ENCODE peak calls at places on chromosomes 1 and 21, in seven cellular contexts. One of them, this sample, is unnamed.
A peak's percentile ranks its signal among the peaks of the same experiment; 100 is the strongest.

GRCh38 chr1:237227507-237227906 is 185.5 kb downstream of the RYR2 start:
- DNase-seq in MM.1S: no peak
- DNase-seq in kidney: no peak
- DNase-seq in spleen: no peak
- DNase-seq in pancreas: no peak
- DNase-seq in GM20000: no peak
- DNase-seq in IMR-90: no peak
- DNase-seq in this sample: no peak

GRCh38 chr1:84164156-84164555 is 20.1 kb downstream of the PRKACB start:
- DNase-seq in GM20000: no peak
- DNase-seq in IMR-90: no peak
- DNase-seq in spleen: no peak
- DNase-seq in kidney: no peak
- DNase-seq in pancreas: no peak
- DNase-seq in MM.1S: no peak
- DNase-seq in this sample: no peak

GRCh38 chr1:206705744-206706297 is 21.1 kb downstream of the MAPKAPK2 start:
- DNase-seq in kidney: no peak
- DNase-seq in IMR-90: no peak
- DNase-seq in GM20000: no peak
- DNase-seq in MM.1S: no peak
- DNase-seq in pancreas: no peak
- DNase-seq in spleen: no peak
- DNase-seq in this sample: no peak

GRCh38 chr21:16420086-16420724 is 690.4 kb downstream of the USP25 start:
- DNase-seq in pancreas: peak; percentile 40
- DNase-seq in IMR-90: peak; percentile 18
- DNase-seq in spleen: no peak
- DNase-seq in MM.1S: no peak
- DNase-seq in kidney: no peak
- DNase-seq in GM20000: no peak
- DNase-seq in this sample: peak; percentile 78

GRCh38 chr1:233010164-233010563 is 59.8 kb downstream of the NTPCR start:
- DNase-seq in GM20000: no peak
- DNase-seq in pancreas: no peak
- DNase-seq in kidney: no peak
- DNase-seq in MM.1S: no peak
- DNase-seq in spleen: no peak
- DNase-seq in IMR-90: peak; percentile 35
- DNase-seq in this sample: no peak

GRCh38 chr1:10764296-10764798 is 32.1 kb downstream of the CASZ1 start:
- DNase-seq in GM20000: no peak
- DNase-seq in MM.1S: no peak
- DNase-seq in kidney: no peak
- DNase-seq in pancreas: no peak
- DNase-seq in spleen: no peak
- DNase-seq in IMR-90: no peak
- DNase-seq in this sample: no peak

GRCh38 chr1:6179564-6180175 is 451 bp downstream of the CHD5 start:
- DNase-seq in GM20000: peak; percentile 28
- DNase-seq in spleen: no peak
- DNase-seq in IMR-90: no peak
- DNase-seq in pancreas: no peak
- DNase-seq in MM.1S: no peak
- DNase-seq in kidney: peak; percentile 57
- DNase-seq in this sample: no peak

GRCh38 chr1:236853916-236854601 is 59.0 kb downstream of the MTR start:
- DNase-seq in pancreas: no peak
- DNase-seq in MM.1S: no peak
- DNase-seq in GM20000: no peak
- DNase-seq in IMR-90: peak; percentile 21
- DNase-seq in spleen: no peak
- DNase-seq in kidney: no peak
- DNase-seq in this sample: no peak

GRCh38 chr1:25616080-25616931 is at the start of gene MAN1C1:
- DNase-seq in IMR-90: peak; percentile 73
- DNase-seq in pancreas: peak; percentile 90
- DNase-seq in GM20000: peak; percentile 98
- DNase-seq in spleen: peak; percentile 95
- DNase-seq in MM.1S: peak; percentile 90
- DNase-seq in kidney: peak; percentile 96
- DNase-seq in this sample: peak; percentile 62

GRCh38 chr21:29114765-29115164 is 15.7 kb upstream of the MAP3K7CL start:
- DNase-seq in spleen: no peak
- DNase-seq in GM20000: no peak
- DNase-seq in kidney: no peak
- DNase-seq in IMR-90: peak; percentile 92
- DNase-seq in MM.1S: no peak
- DNase-seq in pancreas: no peak
- DNase-seq in this sample: peak; percentile 89

GRCh38 chr1:55214214-55214902 is 806 bp downstream of the USP24 start:
- DNase-seq in MM.1S: no peak
- DNase-seq in IMR-90: no peak
- DNase-seq in GM20000: peak; percentile 69
- DNase-seq in spleen: peak; percentile 91
- DNase-seq in kidney: peak; percentile 89
- DNase-seq in pancreas: peak; percentile 55
- DNase-seq in this sample: no peak

GRCh38 chr1:55826413-55827080 is 611.4 kb upstream of the USP24 start:
- DNase-seq in kidney: no peak
- DNase-seq in MM.1S: no peak
- DNase-seq in pancreas: no peak
- DNase-seq in IMR-90: peak; percentile 24
- DNase-seq in GM20000: no peak
- DNase-seq in spleen: no peak
- DNase-seq in this sample: no peak

GRCh38 chr21:45142469-45142868 is 68.1 kb downstream of the ADARB1 start:
- DNase-seq in kidney: no peak
- DNase-seq in IMR-90: peak; percentile 84
- DNase-seq in pancreas: no peak
- DNase-seq in spleen: no peak
- DNase-seq in GM20000: no peak
- DNase-seq in MM.1S: no peak
- DNase-seq in this sample: peak; percentile 29

GRCh38 chr1:42259059-42259738 is 75.8 kb downstream of the FOXJ3 start:
- DNase-seq in IMR-90: peak; percentile 74
- DNase-seq in kidney: no peak
- DNase-seq in MM.1S: no peak
- DNase-seq in pancreas: no peak
- DNase-seq in spleen: no peak
- DNase-seq in GM20000: peak; percentile 34
- DNase-seq in this sample: no peak

GRCh38 chr1:11057477-11057876 is 2.3 kb downstream of the SRM start:
- DNase-seq in IMR-90: no peak
- DNase-seq in MM.1S: no peak
- DNase-seq in GM20000: no peak
- DNase-seq in kidney: no peak
- DNase-seq in pancreas: no peak
- DNase-seq in spleen: no peak
- DNase-seq in this sample: no peak

GRCh38 chr1:27979151-27979858 is 19.5 kb downstream of the XKR8 start:
- DNase-seq in pancreas: no peak
- DNase-seq in GM20000: peak; percentile 40
- DNase-seq in kidney: no peak
- DNase-seq in IMR-90: peak; percentile 81
- DNase-seq in MM.1S: peak; percentile 52
- DNase-seq in spleen: no peak
- DNase-seq in this sample: peak; percentile 74

GRCh38 chr1:5936621-5937372 is 55.4 kb downstream of the NPHP4 start:
- DNase-seq in pancreas: no peak
- DNase-seq in GM20000: no peak
- DNase-seq in kidney: no peak
- DNase-seq in spleen: no peak
- DNase-seq in IMR-90: no peak
- DNase-seq in MM.1S: no peak
- DNase-seq in this sample: no peak

GRCh38 chr1:105686026-105686425 is 1370.4 kb upstream of the PRMT6 start:
- DNase-seq in pancreas: peak; percentile 11
- DNase-seq in MM.1S: no peak
- DNase-seq in GM20000: no peak
- DNase-seq in kidney: peak; percentile 51
- DNase-seq in IMR-90: no peak
- DNase-seq in spleen: no peak
- DNase-seq in this sample: no peak

GRCh38 chr1:53449026-53449425 is 10.2 kb upstream of the DMRTB1 start:
- DNase-seq in GM20000: no peak
- DNase-seq in MM.1S: no peak
- DNase-seq in IMR-90: peak; percentile 88
- DNase-seq in kidney: no peak
- DNase-seq in pancreas: no peak
- DNase-seq in spleen: no peak
- DNase-seq in this sample: peak; percentile 4

GRCh38 chr1:234588402-234588801 is 21.6 kb downstream of the IRF2BP2 start:
- DNase-seq in GM20000: no peak
- DNase-seq in spleen: no peak
- DNase-seq in MM.1S: no peak
- DNase-seq in IMR-90: no peak
- DNase-seq in pancreas: no peak
- DNase-seq in kidney: no peak
- DNase-seq in this sample: no peak

GRCh38 chr1:171484760-171485374 is 463 bp upstream of the PRRC2C start:
- DNase-seq in spleen: no peak
- DNase-seq in kidney: no peak
- DNase-seq in GM20000: peak; percentile 53
- DNase-seq in IMR-90: no peak
- DNase-seq in pancreas: no peak
- DNase-seq in MM.1S: peak; percentile 89
- DNase-seq in this sample: no peak

GRCh38 chr1:163170975-163171676 is 31.6 kb downstream of the RGS5 start:
- DNase-seq in spleen: no peak
- DNase-seq in MM.1S: peak; percentile 18
- DNase-seq in GM20000: no peak
- DNase-seq in pancreas: no peak
- DNase-seq in kidney: no peak
- DNase-seq in IMR-90: peak; percentile 47
- DNase-seq in this sample: peak; percentile 10
- TF ChIP-seq CTCF in spleen: no peak
- TF ChIP-seq CTCF in MM.1S: peak; percentile 57
- TF ChIP-seq CTCF in GM20000: no peak
- TF ChIP-seq CTCF in pancreas: no peak
- TF ChIP-seq CTCF in kidney: no peak
- TF ChIP-seq CTCF in IMR-90: peak; percentile 51
- TF ChIP-seq CTCF in this sample: peak; percentile 44

DNA sequence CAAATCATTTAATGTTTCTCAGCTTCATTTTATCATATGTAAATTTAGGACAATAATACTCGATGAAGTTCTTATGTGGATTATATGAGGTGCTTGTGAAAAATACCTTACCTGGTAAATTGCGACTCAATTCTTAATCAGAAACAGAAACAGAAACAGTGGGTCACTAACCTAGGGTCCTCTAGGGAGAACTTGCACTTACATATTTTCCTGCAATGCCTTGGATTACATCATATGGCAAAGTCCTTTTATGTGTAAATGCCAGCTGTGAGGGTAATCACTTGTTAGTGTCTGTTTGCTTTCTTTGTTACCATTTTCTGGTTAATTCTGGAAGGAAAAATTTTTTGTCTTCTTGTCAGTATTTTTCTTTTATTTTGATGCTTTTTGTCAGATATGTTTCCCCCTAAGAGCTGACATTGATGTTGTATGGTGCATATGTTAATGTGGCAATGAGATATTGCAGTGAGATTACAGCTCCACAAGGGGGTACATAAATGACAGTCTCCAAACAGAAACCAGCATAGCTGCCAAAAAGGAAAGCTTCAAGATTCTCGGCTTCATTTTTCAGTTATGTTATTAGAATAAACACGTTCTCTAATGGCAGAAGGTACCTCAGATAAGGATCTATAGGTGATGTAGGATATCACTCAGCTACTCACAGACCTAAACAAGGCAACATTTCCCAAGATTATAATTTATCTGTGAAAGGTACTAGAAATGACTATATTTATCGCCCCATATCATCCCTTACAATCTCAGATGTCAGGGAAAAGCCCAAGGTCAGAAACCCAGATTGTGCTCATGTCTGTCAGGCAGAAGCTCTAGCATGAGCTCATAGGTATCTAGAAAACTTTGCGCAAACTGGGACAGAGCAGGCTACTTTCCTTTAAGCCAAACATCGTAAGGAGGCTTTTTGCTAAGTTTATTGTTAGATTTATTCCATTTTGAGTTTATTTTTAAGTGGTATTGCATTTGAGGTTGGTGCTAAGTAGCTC is 119.9 kb downstream of the FASLG start:
- DNase-seq in MM.1S: peak; percentile 81
- DNase-seq in spleen: no peak
- DNase-seq in pancreas: no peak
- DNase-seq in IMR-90: no peak
- DNase-seq in GM20000: peak; percentile 49
- DNase-seq in kidney: no peak
- DNase-seq in this sample: no peak
- TF ChIP-seq CTCF in MM.1S: peak; percentile 72
- TF ChIP-seq CTCF in spleen: peak; percentile 9
- TF ChIP-seq CTCF in pancreas: no peak
- TF ChIP-seq CTCF in IMR-90: no peak
- TF ChIP-seq CTCF in GM20000: peak; percentile 12
- TF ChIP-seq CTCF in kidney: peak; percentile 12
- TF ChIP-seq CTCF in this sample: no peak

DNA sequence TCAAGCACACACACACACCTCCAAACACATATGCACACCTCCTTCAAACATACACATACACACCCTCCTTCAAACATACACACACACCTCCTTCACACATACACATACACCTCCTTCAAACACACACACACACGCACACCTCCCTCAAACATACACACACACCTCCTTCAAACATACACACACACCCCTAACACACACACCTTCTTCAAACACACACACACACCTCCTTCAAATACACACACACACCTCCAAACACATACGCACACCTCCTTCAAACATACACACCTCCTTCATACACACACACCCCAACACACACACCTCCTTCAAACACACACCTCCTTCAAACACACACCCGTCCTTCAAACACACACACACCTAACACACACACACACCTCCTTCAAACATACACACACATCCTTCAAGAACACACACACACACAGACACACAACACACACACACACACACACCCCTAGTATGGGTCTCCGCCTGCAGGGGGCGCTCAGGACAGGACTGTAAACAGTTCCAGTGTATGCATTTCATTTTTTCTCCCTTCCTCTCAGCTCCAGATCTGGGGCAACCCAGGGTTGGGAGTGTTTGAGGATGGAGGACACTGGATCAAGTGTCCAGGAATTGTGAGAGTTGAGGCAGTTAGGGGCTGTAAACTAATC is 12.1 kb downstream of the LGR6 start:
- DNase-seq in kidney: no peak
- DNase-seq in spleen: no peak
- DNase-seq in GM20000: no peak
- DNase-seq in IMR-90: no peak
- DNase-seq in MM.1S: no peak
- DNase-seq in pancreas: no peak
- DNase-seq in this sample: no peak
- TF ChIP-seq CTCF in kidney: no peak
- TF ChIP-seq CTCF in spleen: no peak
- TF ChIP-seq CTCF in GM20000: no peak
- TF ChIP-seq CTCF in IMR-90: peak; percentile 31
- TF ChIP-seq CTCF in MM.1S: peak; percentile 57
- TF ChIP-seq CTCF in pancreas: no peak
- TF ChIP-seq CTCF in this sample: peak; percentile 38

DNA sequence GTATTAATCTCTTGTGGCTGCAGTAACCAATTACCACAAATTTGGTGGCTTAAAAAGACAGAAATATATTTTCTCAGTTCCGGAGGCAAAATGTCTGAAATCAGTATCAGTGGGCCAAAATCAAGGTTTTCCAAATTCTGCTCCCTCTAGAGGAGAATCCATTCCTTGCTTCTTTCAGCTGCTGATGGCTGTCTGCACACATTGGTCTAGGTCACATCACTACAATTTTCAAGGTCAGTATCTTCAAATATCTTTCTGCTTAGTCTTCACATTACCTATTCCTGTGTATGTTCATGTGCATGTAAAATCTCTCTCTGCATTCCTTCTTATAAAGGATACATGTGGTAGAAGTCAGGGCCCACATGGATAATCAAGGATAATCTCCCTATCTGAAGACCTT is 999.4 kb downstream of the KCNT2 start:
- DNase-seq in spleen: no peak
- DNase-seq in GM20000: no peak
- DNase-seq in IMR-90: no peak
- DNase-seq in pancreas: no peak
- DNase-seq in kidney: no peak
- DNase-seq in MM.1S: no peak
- DNase-seq in this sample: no peak
- TF ChIP-seq CTCF in spleen: no peak
- TF ChIP-seq CTCF in GM20000: no peak
- TF ChIP-seq CTCF in IMR-90: peak; percentile 9
- TF ChIP-seq CTCF in pancreas: no peak
- TF ChIP-seq CTCF in kidney: no peak
- TF ChIP-seq CTCF in MM.1S: no peak
- TF ChIP-seq CTCF in this sample: peak; percentile 46